ENCODE peak calls at places on chromosomes 11 and 22, in five cellular contexts. One of them, this sample, is unnamed. For H3K79me1, the result is how much of the 10 kb centered on the place peaks cover.

GRCh38 chr11:130916910-130917309 is 631 bp upstream of the SNX19 start:
- DNase-seq in mesenchymal stem cell: no peak
- DNase-seq in H1: no peak
- DNase-seq in neuronal stem cell: no peak
- DNase-seq in mesendoderm: no peak
- DNase-seq in this sample: no peak

GRCh38 chr11:33043221-33043833 is 4.0 kb downstream of the TCP11L1 start:
- DNase-seq in mesenchymal stem cell: no peak
- DNase-seq in H1: no peak
- DNase-seq in neuronal stem cell: no peak
- DNase-seq in mesendoderm: no peak
- DNase-seq in this sample: no peak

GRCh38 chr11:36746886-36747710 is 149.1 kb upstream of the RAG2 start:
- DNase-seq in mesenchymal stem cell: peak
- DNase-seq in H1: peak
- DNase-seq in neuronal stem cell: peak
- DNase-seq in mesendoderm: peak
- DNase-seq in this sample: peak

GRCh38 chr22:28795071-28795693 is 5.2 kb downstream of the XBP1 start:
- DNase-seq in mesenchymal stem cell: no peak
- DNase-seq in H1: no peak
- DNase-seq in neuronal stem cell: no peak
- DNase-seq in mesendoderm: no peak
- DNase-seq in this sample: no peak

GRCh38 chr22:30274061-30274812 is 7.6 kb upstream of the OSM start:
- DNase-seq in mesenchymal stem cell: no peak
- DNase-seq in H1: no peak
- DNase-seq in neuronal stem cell: no peak
- DNase-seq in mesendoderm: no peak
- DNase-seq in this sample: no peak

GRCh38 chr22:48585916-48586798 is 1241.5 kb downstream of the BRD1 start:
- DNase-seq in mesenchymal stem cell: no peak
- DNase-seq in H1: no peak
- DNase-seq in neuronal stem cell: no peak
- DNase-seq in mesendoderm: peak
- DNase-seq in this sample: peak

GRCh38 chr11:35825386-35825785 is 118.5 kb upstream of the LDLRAD3 start:
- DNase-seq in mesenchymal stem cell: no peak
- DNase-seq in H1: no peak
- DNase-seq in neuronal stem cell: no peak
- DNase-seq in mesendoderm: no peak
- DNase-seq in this sample: no peak

GRCh38 chr11:70018816-70019215 is 59.3 kb upstream of the ANO1 start:
- DNase-seq in mesenchymal stem cell: no peak
- DNase-seq in H1: no peak
- DNase-seq in neuronal stem cell: no peak
- DNase-seq in mesendoderm: no peak
- DNase-seq in this sample: no peak

GRCh38 chr22:21606775-21607174 is 23.0 kb downstream of the YDJC start:
- DNase-seq in mesenchymal stem cell: no peak
- DNase-seq in H1: no peak
- DNase-seq in neuronal stem cell: no peak
- DNase-seq in mesendoderm: no peak
- DNase-seq in this sample: no peak

GRCh38 chr11:124071622-124071948 is 30.5 kb upstream of the OR10G7 start:
- DNase-seq in mesenchymal stem cell: no peak
- DNase-seq in H1: no peak
- DNase-seq in neuronal stem cell: no peak
- DNase-seq in mesendoderm: peak
- DNase-seq in this sample: no peak

GRCh38 chr11:27266125-27266524 is 96.9 kb downstream of the CCDC34 start:
- DNase-seq in mesenchymal stem cell: no peak
- DNase-seq in H1: no peak
- DNase-seq in neuronal stem cell: no peak
- DNase-seq in mesendoderm: no peak
- DNase-seq in this sample: no peak

GRCh38 chr11:117218133-117218915 is 13.5 kb downstream of the PCSK7 start:
- DNase-seq in mesenchymal stem cell: no peak
- DNase-seq in H1: no peak
- DNase-seq in neuronal stem cell: no peak
- DNase-seq in mesendoderm: no peak
- DNase-seq in this sample: no peak

GRCh38 chr11:12433571-12434061 is 56.2 kb downstream of the PARVA start:
- DNase-seq in mesenchymal stem cell: peak
- DNase-seq in H1: no peak
- DNase-seq in neuronal stem cell: no peak
- DNase-seq in mesendoderm: no peak
- DNase-seq in this sample: no peak

GRCh38 chr11:129365816-129366215 is 9.8 kb upstream of the BARX2 start:
- DNase-seq in mesenchymal stem cell: no peak
- DNase-seq in H1: no peak
- DNase-seq in neuronal stem cell: no peak
- DNase-seq in mesendoderm: no peak
- DNase-seq in this sample: no peak

GRCh38 chr22:24088796-24089195 is 77.7 kb downstream of the CABIN1 start:
- DNase-seq in mesenchymal stem cell: peak
- DNase-seq in H1: no peak
- DNase-seq in neuronal stem cell: no peak
- DNase-seq in mesendoderm: peak
- DNase-seq in this sample: no peak

GRCh38 chr11:12271241-12271640 is 106.1 kb upstream of the PARVA start:
- DNase-seq in mesenchymal stem cell: no peak
- DNase-seq in H1: no peak
- DNase-seq in neuronal stem cell: no peak
- DNase-seq in mesendoderm: no peak
- DNase-seq in this sample: no peak

GRCh38 chr11:518463-519202 is 11.6 kb upstream of the RNH1 start:
- DNase-seq in mesenchymal stem cell: peak
- DNase-seq in H1: peak
- DNase-seq in neuronal stem cell: peak
- DNase-seq in mesendoderm: peak
- DNase-seq in this sample: peak

GRCh38 chr11:118615282-118615979 is 8.0 kb downstream of the PHLDB1 start:
- DNase-seq in mesenchymal stem cell: no peak
- DNase-seq in H1: peak
- DNase-seq in neuronal stem cell: peak
- DNase-seq in mesendoderm: peak
- DNase-seq in this sample: peak

GRCh38 chr11:130599073-130599654 is 150.7 kb downstream of the ADAMTS15 start:
- DNase-seq in mesenchymal stem cell: peak
- DNase-seq in H1: no peak
- DNase-seq in neuronal stem cell: no peak
- DNase-seq in mesendoderm: peak
- DNase-seq in this sample: no peak

GRCh38 chr11:106012744-106013143 is 9.3 kb downstream of the MSANTD4 start:
- DNase-seq in mesenchymal stem cell: peak
- DNase-seq in H1: no peak
- DNase-seq in neuronal stem cell: no peak
- DNase-seq in mesendoderm: peak
- DNase-seq in this sample: no peak

GRCh38 chr11:3954448-3955298 is 99.2 kb downstream of the STIM1 start:
- DNase-seq in mesenchymal stem cell: peak
- DNase-seq in H1: no peak
- DNase-seq in neuronal stem cell: no peak
- DNase-seq in mesendoderm: no peak
- DNase-seq in this sample: no peak

GRCh38 chr11:114141863-114142590 is 82.5 kb downstream of the ZBTB16 start:
- DNase-seq in mesenchymal stem cell: no peak
- DNase-seq in H1: no peak
- DNase-seq in neuronal stem cell: no peak
- DNase-seq in mesendoderm: peak
- DNase-seq in this sample: no peak

GRCh38 chr22:37162221-37163095 is 12.7 kb upstream of the IL2RB start:
- DNase-seq in mesenchymal stem cell: peak
- DNase-seq in H1: no peak
- DNase-seq in neuronal stem cell: no peak
- DNase-seq in mesendoderm: no peak
- DNase-seq in this sample: no peak

GRCh38 chr11:79488286-79488685 is 47.5 kb upstream of the TENM4 start:
- DNase-seq in mesenchymal stem cell: no peak
- DNase-seq in H1: no peak
- DNase-seq in neuronal stem cell: no peak
- DNase-seq in mesendoderm: no peak
- DNase-seq in this sample: no peak

GRCh38 chr11:36361901-36362391 is 65.9 kb downstream of the PRR5L start:
- DNase-seq in mesenchymal stem cell: peak
- DNase-seq in H1: peak
- DNase-seq in neuronal stem cell: no peak
- DNase-seq in mesendoderm: peak
- DNase-seq in this sample: peak

GRCh38 chr11:70077411-70078094 is 564 bp upstream of the ANO1 start:
- DNase-seq in mesenchymal stem cell: no peak
- DNase-seq in H1: no peak
- DNase-seq in neuronal stem cell: no peak
- DNase-seq in mesendoderm: no peak
- DNase-seq in this sample: no peak

GRCh38 chr11:72589802-72590761 is 84.1 kb downstream of the PDE2A start:
- DNase-seq in mesenchymal stem cell: peak
- DNase-seq in H1: no peak
- DNase-seq in neuronal stem cell: peak
- DNase-seq in mesendoderm: peak
- DNase-seq in this sample: peak

GRCh38 chr11:10654211-10655150 is 39.1 kb downstream of the IRAG1 start:
- DNase-seq in mesenchymal stem cell: peak
- DNase-seq in H1: no peak
- DNase-seq in neuronal stem cell: peak
- DNase-seq in mesendoderm: peak
- DNase-seq in this sample: no peak

GRCh38 chr11:58726594-58727414 is 4.9 kb downstream of the GLYAT start:
- DNase-seq in mesenchymal stem cell: no peak
- DNase-seq in H1: no peak
- DNase-seq in neuronal stem cell: no peak
- DNase-seq in mesendoderm: no peak
- DNase-seq in this sample: no peak

GRCh38 chr11:12540075-12540685 is 134.0 kb upstream of the TEAD1 start:
- DNase-seq in mesenchymal stem cell: peak
- DNase-seq in H1: no peak
- DNase-seq in neuronal stem cell: no peak
- DNase-seq in mesendoderm: peak
- DNase-seq in this sample: no peak

GRCh38 chr22:22552630-22553029 is 6.4 kb downstream of the PRAME start:
- DNase-seq in mesenchymal stem cell: no peak
- DNase-seq in H1: no peak
- DNase-seq in neuronal stem cell: no peak
- DNase-seq in mesendoderm: peak
- DNase-seq in this sample: peak

GRCh38 chr22:49886346-49887073 is 31.7 kb downstream of the ALG12 start:
- DNase-seq in mesenchymal stem cell: no peak
- DNase-seq in H1: no peak
- DNase-seq in neuronal stem cell: no peak
- DNase-seq in mesendoderm: no peak
- DNase-seq in this sample: no peak
- H3K79me1 ChIP-seq in mesenchymal stem cell: half or more
- H3K79me1 ChIP-seq in H1: under half
- H3K79me1 ChIP-seq in neuronal stem cell: under half
- H3K79me1 ChIP-seq in mesendoderm: under half
- H3K79me1 ChIP-seq in this sample: under half

GRCh38 chr11:19727246-19727645 is 14.6 kb downstream of the NAV2 start:
- DNase-seq in mesenchymal stem cell: peak
- DNase-seq in H1: no peak
- DNase-seq in neuronal stem cell: no peak
- DNase-seq in mesendoderm: no peak
- DNase-seq in this sample: no peak

GRCh38 chr11:19728436-19728835 is 15.8 kb downstream of the NAV2 start:
- DNase-seq in mesenchymal stem cell: peak
- DNase-seq in H1: no peak
- DNase-seq in neuronal stem cell: no peak
- DNase-seq in mesendoderm: peak
- DNase-seq in this sample: no peak

GRCh38 chr11:19729141-19729540 is 16.5 kb downstream of the NAV2 start:
- DNase-seq in mesenchymal stem cell: no peak
- DNase-seq in H1: no peak
- DNase-seq in neuronal stem cell: no peak
- DNase-seq in mesendoderm: no peak
- DNase-seq in this sample: no peak

GRCh38 chr11:19734171-19734570 is 21.5 kb downstream of the NAV2 start:
- DNase-seq in mesenchymal stem cell: no peak
- DNase-seq in H1: no peak
- DNase-seq in neuronal stem cell: no peak
- DNase-seq in mesendoderm: no peak
- DNase-seq in this sample: no peak

GRCh38 chr11:19730373-19730772 is 17.7 kb downstream of the NAV2 start:
- DNase-seq in mesenchymal stem cell: no peak
- DNase-seq in H1: no peak
- DNase-seq in neuronal stem cell: no peak
- DNase-seq in mesendoderm: no peak
- DNase-seq in this sample: no peak
- H3K79me1 ChIP-seq in mesenchymal stem cell: under half
- H3K79me1 ChIP-seq in H1: under half
- H3K79me1 ChIP-seq in neuronal stem cell: under half
- H3K79me1 ChIP-seq in mesendoderm: under half
- H3K79me1 ChIP-seq in this sample: under half

GRCh38 chr22:17960695-17961442 is 63.5 kb downstream of the MICAL3 start:
- DNase-seq in mesenchymal stem cell: no peak
- DNase-seq in H1: no peak
- DNase-seq in neuronal stem cell: no peak
- DNase-seq in mesendoderm: peak
- DNase-seq in this sample: no peak

GRCh38 chr22:17963015-17963414 is 61.3 kb downstream of the MICAL3 start:
- DNase-seq in mesenchymal stem cell: no peak
- DNase-seq in H1: no peak
- DNase-seq in neuronal stem cell: no peak
- DNase-seq in mesendoderm: no peak
- DNase-seq in this sample: no peak

GRCh38 chr22:17964153-17964552 is 60.2 kb downstream of the MICAL3 start:
- DNase-seq in mesenchymal stem cell: no peak
- DNase-seq in H1: no peak
- DNase-seq in neuronal stem cell: no peak
- DNase-seq in mesendoderm: peak
- DNase-seq in this sample: no peak

GRCh38 chr22:17961443-17961729 is 63.0 kb downstream of the MICAL3 start:
- DNase-seq in mesenchymal stem cell: no peak
- DNase-seq in H1: no peak
- DNase-seq in neuronal stem cell: no peak
- DNase-seq in mesendoderm: no peak
- DNase-seq in this sample: no peak

DNA sequence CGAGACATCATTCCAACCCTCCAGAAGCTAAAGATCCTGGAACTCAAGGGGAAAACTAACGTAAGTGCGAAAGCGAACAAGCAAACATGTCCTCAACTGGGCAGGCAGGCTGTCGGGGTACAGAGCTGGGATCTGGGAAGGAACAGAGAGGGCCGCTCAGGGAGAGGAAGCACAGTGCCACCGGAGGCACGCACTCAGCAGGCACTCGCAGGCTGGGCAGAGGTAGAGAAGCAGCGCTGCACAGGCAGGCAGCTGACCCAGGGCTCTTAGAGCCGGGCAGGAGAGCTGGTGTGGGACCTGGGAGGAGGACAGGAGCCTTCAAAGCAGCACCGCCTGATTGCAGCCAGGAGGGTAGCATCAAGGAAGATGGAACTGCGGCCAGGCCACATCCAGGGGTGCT is 62.2 kb downstream of the MICAL3 start:
- DNase-seq in mesenchymal stem cell: no peak
- DNase-seq in H1: no peak
- DNase-seq in neuronal stem cell: no peak
- DNase-seq in mesendoderm: no peak
- DNase-seq in this sample: no peak
- H3K79me1 ChIP-seq in mesenchymal stem cell: under half
- H3K79me1 ChIP-seq in H1: under half
- H3K79me1 ChIP-seq in neuronal stem cell: under half
- H3K79me1 ChIP-seq in mesendoderm: under half
- H3K79me1 ChIP-seq in this sample: under half

GRCh38 chr11:92740251-92740650 is 229.2 kb upstream of the MTNR1B start:
- DNase-seq in mesenchymal stem cell: no peak
- DNase-seq in H1: no peak
- DNase-seq in neuronal stem cell: no peak
- DNase-seq in mesendoderm: peak
- DNase-seq in this sample: no peak
- H3K79me1 ChIP-seq in mesenchymal stem cell: under half
- H3K79me1 ChIP-seq in H1: under half
- H3K79me1 ChIP-seq in neuronal stem cell: under half
- H3K79me1 ChIP-seq in mesendoderm: under half
- H3K79me1 ChIP-seq in this sample: under half